ENCODE peak calls at places on chromosomes 16 and 17, in four cellular contexts. One of them, this sample, is unnamed.

GRCh38 chr17:82246365-82247174 is 17.7 kb downstream of the SLC16A3 start:
- DNase-seq in K562: no peak
- DNase-seq in HEK293T: no peak
- DNase-seq in HepG2: no peak
- DNase-seq in this sample: no peak

GRCh38 chr17:72267601-72268000 is 146.8 kb downstream of the SOX9 start:
- DNase-seq in K562: no peak
- DNase-seq in HEK293T: no peak
- DNase-seq in HepG2: no peak
- DNase-seq in this sample: no peak

GRCh38 chr16:88713568-88714419 is 7.5 kb downstream of the CTU2 start:
- DNase-seq in K562: peak; percentile 48
- DNase-seq in HEK293T: no peak
- DNase-seq in HepG2: no peak
- DNase-seq in this sample: no peak

GRCh38 chr17:80124351-80124981 is 22.5 kb downstream of the EIF4A3 start:
- DNase-seq in K562: peak; percentile 35
- DNase-seq in HEK293T: peak; percentile 51
- DNase-seq in HepG2: peak; percentile 75
- DNase-seq in this sample: peak; percentile 75

GRCh38 chr17:20095366-20096080 is 86.4 kb downstream of the SPECC1 start:
- DNase-seq in K562: peak; percentile 38
- DNase-seq in HEK293T: peak; percentile 70
- DNase-seq in HepG2: peak; percentile 43
- DNase-seq in this sample: peak; percentile 54

GRCh38 chr17:80959330-80960036 is 32.2 kb upstream of the CHMP6 start:
- DNase-seq in K562: no peak
- DNase-seq in HEK293T: no peak
- DNase-seq in HepG2: no peak
- DNase-seq in this sample: no peak

GRCh38 chr17:28946239-28946638 is 5.1 kb downstream of the PHF12 start:
- DNase-seq in K562: no peak
- DNase-seq in HEK293T: no peak
- DNase-seq in HepG2: no peak
- DNase-seq in this sample: no peak

GRCh38 chr16:7246578-7246977 is 86.1 kb upstream of the RBFOX1 start:
- DNase-seq in K562: peak; percentile 12
- DNase-seq in HEK293T: no peak
- DNase-seq in HepG2: no peak
- DNase-seq in this sample: no peak

GRCh38 chr16:88777801-88778415 is 7.1 kb downstream of the PIEZO1 start:
- DNase-seq in K562: no peak
- DNase-seq in HEK293T: no peak
- DNase-seq in HepG2: no peak
- DNase-seq in this sample: no peak

GRCh38 chr17:46121841-46122485 is 71.3 kb downstream of the KANSL1 start:
- DNase-seq in K562: no peak
- DNase-seq in HEK293T: no peak
- DNase-seq in HepG2: no peak
- DNase-seq in this sample: no peak

GRCh38 chr17:75845058-75845711 is 981 bp upstream of the UNC13D start:
- DNase-seq in K562: peak; percentile 98
- DNase-seq in HEK293T: peak; percentile 88
- DNase-seq in HepG2: peak; percentile 86
- DNase-seq in this sample: peak; percentile 88

GRCh38 chr17:80389011-80389995 is 25.7 kb upstream of the ENDOV start:
- DNase-seq in K562: no peak
- DNase-seq in HEK293T: no peak
- DNase-seq in HepG2: no peak
- DNase-seq in this sample: no peak

GRCh38 chr17:68763551-68763950 is 162.4 kb upstream of the FAM20A start:
- DNase-seq in K562: no peak
- DNase-seq in HEK293T: no peak
- DNase-seq in HepG2: no peak
- DNase-seq in this sample: no peak

GRCh38 chr16:56964243-56965148 is 2.7 kb downstream of the CETP start:
- DNase-seq in K562: peak; percentile 94
- DNase-seq in HEK293T: peak; percentile 90
- DNase-seq in HepG2: peak; percentile 83
- DNase-seq in this sample: peak; percentile 98

GRCh38 chr16:67481561-67482259 is 753 bp upstream of the ATP6V0D1 start:
- DNase-seq in K562: peak; percentile 74
- DNase-seq in HEK293T: no peak
- DNase-seq in HepG2: peak; percentile 65
- DNase-seq in this sample: no peak

GRCh38 chr16:47045023-47045422 is 71.5 kb upstream of the DNAJA2 start:
- DNase-seq in K562: peak; percentile 31
- DNase-seq in HEK293T: no peak
- DNase-seq in HepG2: no peak
- DNase-seq in this sample: no peak

GRCh38 chr17:31374083-31374447 is 17.4 kb upstream of the RAB11FIP4 start:
- DNase-seq in K562: no peak
- DNase-seq in HEK293T: no peak
- DNase-seq in HepG2: no peak
- DNase-seq in this sample: no peak

GRCh38 chr17:17445925-17446665 is 30.7 kb upstream of the MED9 start:
- DNase-seq in K562: no peak
- DNase-seq in HEK293T: no peak
- DNase-seq in HepG2: peak; percentile 98
- DNase-seq in this sample: no peak

GRCh38 chr16:31356566-31357323 is 1.8 kb downstream of the ITGAX start:
- DNase-seq in K562: no peak
- DNase-seq in HEK293T: no peak
- DNase-seq in HepG2: no peak
- DNase-seq in this sample: peak; percentile 46

GRCh38 chr16:11877374-11877773 is 26.0 kb upstream of the RSL1D1 start:
- DNase-seq in K562: no peak
- DNase-seq in HEK293T: no peak
- DNase-seq in HepG2: no peak
- DNase-seq in this sample: no peak

GRCh38 chr16:30434852-30435251 is 5.0 kb upstream of the DCTPP1 start:
- DNase-seq in K562: no peak
- DNase-seq in HEK293T: no peak
- DNase-seq in HepG2: no peak
- DNase-seq in this sample: no peak

GRCh38 chr17:78999056-78999768 is 10.4 kb downstream of the CANT1 start:
- DNase-seq in K562: no peak
- DNase-seq in HEK293T: no peak
- DNase-seq in HepG2: no peak
- DNase-seq in this sample: no peak

GRCh38 chr16:86531193-86531550 is 20.8 kb downstream of the FOXF1 start:
- DNase-seq in K562: no peak
- DNase-seq in HEK293T: no peak
- DNase-seq in HepG2: no peak
- DNase-seq in this sample: no peak
- TF ChIP-seq ELF4 in K562: no peak
- TF ChIP-seq ELF4 in HEK293T: no peak
- TF ChIP-seq ELF4 in HepG2: no peak
- TF ChIP-seq ELF4 in this sample: no peak

GRCh38 chr16:70779361-70779760 is 21.6 kb downstream of the VAC14 start:
- DNase-seq in K562: no peak
- DNase-seq in HEK293T: no peak
- DNase-seq in HepG2: no peak
- DNase-seq in this sample: no peak

GRCh38 chr16:70778901-70779309 is 22.1 kb downstream of the VAC14 start:
- DNase-seq in K562: peak; percentile 25
- DNase-seq in HEK293T: peak; percentile 66
- DNase-seq in HepG2: peak; percentile 82
- DNase-seq in this sample: peak; percentile 90

GRCh38 chr16:70780546-70780945 is 20.4 kb downstream of the VAC14 start:
- DNase-seq in K562: no peak
- DNase-seq in HEK293T: no peak
- DNase-seq in HepG2: no peak
- DNase-seq in this sample: no peak

GRCh38 chr16:70782237-70782636 is 18.7 kb downstream of the VAC14 start:
- DNase-seq in K562: no peak
- DNase-seq in HEK293T: no peak
- DNase-seq in HepG2: no peak
- DNase-seq in this sample: no peak

DNA sequence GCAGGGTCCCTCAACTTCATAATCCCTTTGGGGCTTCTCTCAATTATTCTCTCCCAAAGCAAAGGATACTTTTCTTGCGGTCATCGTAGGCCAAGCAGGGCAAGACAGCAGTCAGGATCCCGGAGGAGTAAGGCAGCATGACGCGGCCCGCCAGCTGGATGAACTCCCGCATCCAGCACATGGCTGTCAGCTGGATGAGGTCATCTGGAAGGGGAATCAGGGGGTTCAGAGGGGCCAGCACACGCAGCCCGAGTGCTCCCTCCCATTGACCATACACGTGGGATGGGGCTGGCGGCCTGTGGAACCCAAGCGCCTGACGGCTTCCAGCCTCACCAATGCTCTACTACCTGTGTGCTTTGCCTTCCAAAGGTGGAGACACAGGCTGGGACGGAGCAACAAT is 19.2 kb downstream of the VAC14 start:
- DNase-seq in K562: no peak
- DNase-seq in HEK293T: no peak
- DNase-seq in HepG2: no peak
- DNase-seq in this sample: no peak
- TF ChIP-seq ELF4 in K562: no peak
- TF ChIP-seq ELF4 in HEK293T: no peak
- TF ChIP-seq ELF4 in HepG2: no peak
- TF ChIP-seq ELF4 in this sample: no peak

GRCh38 chr17:49409066-49409465 is 5.6 kb downstream of the PHB1 start:
- DNase-seq in K562: no peak
- DNase-seq in HEK293T: no peak
- DNase-seq in HepG2: no peak
- DNase-seq in this sample: no peak
- TF ChIP-seq ELF4 in K562: no peak
- TF ChIP-seq ELF4 in HEK293T: no peak
- TF ChIP-seq ELF4 in HepG2: no peak
- TF ChIP-seq ELF4 in this sample: no peak

DNA sequence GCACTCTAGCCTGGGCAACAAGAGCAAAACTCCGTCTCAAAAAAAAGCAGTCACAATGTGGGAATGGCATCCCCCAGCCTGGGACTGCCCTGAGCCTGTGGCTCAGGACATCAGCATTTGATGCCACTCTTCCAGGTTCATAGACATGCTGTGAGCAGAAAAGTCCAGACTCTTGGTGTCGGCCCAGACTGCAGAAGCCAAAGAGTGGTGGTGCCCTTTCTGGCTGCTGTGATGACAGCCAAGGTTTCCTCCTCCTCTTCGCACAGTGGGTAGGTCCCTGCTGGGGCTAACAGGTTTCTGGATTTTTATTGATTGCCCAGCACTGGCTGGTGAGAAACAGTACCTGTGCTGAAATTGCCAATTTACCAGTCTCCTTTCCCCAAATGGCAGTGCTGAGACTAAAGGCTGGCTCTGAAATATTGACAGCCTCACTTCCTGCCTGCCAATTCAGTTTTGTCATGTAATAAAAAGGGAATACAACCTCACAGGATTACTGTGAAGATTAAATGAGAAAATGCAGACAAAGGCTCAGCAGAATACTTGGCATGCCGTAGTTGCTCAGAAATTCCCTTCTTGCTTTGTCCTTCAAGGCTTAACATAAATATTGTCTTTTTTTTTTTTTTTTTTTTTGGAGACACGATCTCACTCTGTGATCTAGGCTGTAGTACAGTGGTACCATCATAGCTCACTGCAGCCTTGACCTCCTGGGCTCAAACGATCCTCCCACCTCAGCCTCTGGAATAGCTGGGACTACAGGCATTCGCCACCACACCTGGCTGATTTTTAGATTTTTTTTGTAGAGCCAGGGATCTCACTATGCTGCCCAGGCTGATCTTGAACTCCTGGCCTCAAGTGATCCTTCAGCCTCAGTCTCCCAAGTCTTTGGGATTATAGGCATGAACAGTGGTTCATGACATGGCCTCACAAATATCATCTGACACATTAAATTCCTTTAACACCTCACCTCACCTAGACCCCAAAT is 15.5 kb upstream of the UBE2G1 start:
- DNase-seq in K562: no peak
- DNase-seq in HEK293T: no peak
- DNase-seq in HepG2: no peak
- DNase-seq in this sample: no peak
- TF ChIP-seq ELF4 in K562: no peak
- TF ChIP-seq ELF4 in HEK293T: no peak
- TF ChIP-seq ELF4 in HepG2: no peak
- TF ChIP-seq ELF4 in this sample: no peak

DNA sequence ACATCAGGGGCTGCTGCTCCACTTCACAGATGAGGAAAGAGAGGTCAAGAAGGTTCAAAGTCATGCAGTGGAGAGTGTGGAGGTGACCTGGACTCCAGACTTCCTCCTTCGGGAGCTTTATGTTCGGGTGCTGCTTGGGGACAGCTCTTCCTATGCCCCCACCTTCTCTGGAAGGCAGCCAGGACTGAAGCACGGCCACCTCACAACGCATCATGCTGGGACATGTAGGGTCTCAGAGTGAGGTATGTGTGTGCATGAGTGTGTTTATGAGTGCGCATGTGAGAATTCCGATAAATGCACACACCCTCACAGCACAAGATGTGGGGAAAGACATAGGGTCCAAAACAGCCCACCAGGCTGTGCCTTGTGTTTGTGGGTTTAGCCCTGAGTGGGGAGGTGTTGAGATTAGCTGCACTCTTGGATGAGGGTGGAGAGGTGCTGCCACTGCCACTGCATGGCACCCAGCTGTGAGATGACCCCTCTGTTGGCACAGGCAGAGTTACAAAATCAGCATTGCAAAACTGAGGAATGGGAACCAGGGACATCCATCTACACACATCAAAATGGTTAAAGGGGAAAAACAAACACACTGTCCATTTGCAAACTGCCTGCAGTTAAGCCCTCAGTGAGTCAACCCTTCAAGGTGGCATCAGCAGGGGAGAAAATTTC is 367.4 kb downstream of the SEC14L1 start:
- DNase-seq in K562: no peak
- DNase-seq in HEK293T: no peak
- DNase-seq in HepG2: peak; percentile 63
- DNase-seq in this sample: peak; percentile 5
- TF ChIP-seq ELF4 in K562: no peak
- TF ChIP-seq ELF4 in HEK293T: no peak
- TF ChIP-seq ELF4 in HepG2: no peak
- TF ChIP-seq ELF4 in this sample: no peak

DNA sequence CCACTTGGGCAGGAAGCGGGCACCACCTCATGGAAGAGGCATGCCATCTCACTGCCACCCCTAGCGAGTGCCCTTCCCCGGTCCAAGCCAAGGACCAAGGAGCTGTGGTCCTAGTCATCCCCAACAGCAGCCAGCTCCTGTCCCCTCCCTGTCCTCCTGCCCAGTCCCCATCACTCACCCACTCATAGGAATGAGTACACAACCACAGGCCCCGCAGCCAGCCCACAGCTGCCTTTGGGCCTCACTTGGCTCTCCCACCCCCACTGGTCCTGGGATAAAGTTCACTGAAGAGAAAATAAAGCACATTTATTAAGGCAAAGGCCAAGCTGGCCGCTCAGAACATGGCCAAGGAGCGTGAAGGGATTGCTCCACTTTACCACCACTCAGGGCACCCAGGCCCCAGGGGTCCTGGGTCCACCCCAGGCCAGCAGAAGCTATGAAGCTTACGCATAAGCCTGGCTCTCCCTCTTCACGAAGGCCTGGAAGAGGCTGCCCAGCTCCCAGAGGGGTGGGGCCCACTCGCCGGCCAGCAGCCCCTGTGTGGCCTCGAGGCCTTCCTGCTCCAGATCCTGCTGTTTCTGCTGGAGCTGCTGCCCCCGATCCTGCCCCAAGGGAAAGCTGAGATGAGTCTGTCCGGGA is 3.6 kb downstream of the SCRN2 start:
- DNase-seq in K562: no peak
- DNase-seq in HEK293T: no peak
- DNase-seq in HepG2: peak; percentile 30
- DNase-seq in this sample: no peak
- TF ChIP-seq ELF4 in K562: no peak
- TF ChIP-seq ELF4 in HEK293T: no peak
- TF ChIP-seq ELF4 in HepG2: no peak
- TF ChIP-seq ELF4 in this sample: no peak

This sample was measured in WTC11.